ENCODE peak calls at places on chromosomes 11 and 22, in seven cellular contexts. R is A549, O is sigmoid colon, V is ovary, A is suprapubic skin, D is spleen, I is IMR-90. Y is an unnamed sample.
A peak's percentile ranks its signal among the peaks of the same experiment; 100 is the strongest.

GRCh38 chr11:120590472-120590871 is 78.9 kb downstream of the GRIK4 start:
- DNase-seq in R (no peak), O (no peak), V (peak; percentile 3), A (no peak), D (peak; percentile 3), I (peak; percentile 33), Y (no peak)

GRCh38 chr11:61752117-61752924 is at the start of gene MYRF:
- DNase-seq in R (no peak), O (no peak), V (peak; percentile 84), A (no peak), D (peak; percentile 84), I (peak; percentile 14), Y (no peak)

GRCh38 chr11:107563702-107564101 is 1.8 kb downstream of the ALKBH8 start:
- DNase-seq in R (peak; percentile 44), O (no peak), V (no peak), A (no peak), D (no peak), I (peak; percentile 66), Y (no peak)

GRCh38 chr11:130209944-130210854 is 50.6 kb downstream of the ST14 start:
- DNase-seq in R (no peak), O (peak; percentile 49), V (peak; percentile 23), A (no peak), D (no peak), I (no peak), Y (no peak)

GRCh38 chr11:3836903-3837302 is 3.9 kb downstream of the RHOG start:
- DNase-seq in R (no peak), O (no peak), V (no peak), A (no peak), D (peak; percentile 94), I (no peak), Y (no peak)

GRCh38 chr22:37804886-37805857 is 2.6 kb upstream of the GCAT start:
- DNase-seq in R (peak; percentile 87), O (peak; percentile 96), V (peak; percentile 93), A (peak; percentile 96), D (peak; percentile 92), I (peak; percentile 70), Y (peak; percentile 90)

GRCh38 chr22:21591695-21592094 is 24.2 kb downstream of the UBE2L3 start:
- DNase-seq in R (no peak), O (no peak), V (no peak), A (no peak), D (no peak), I (no peak), Y (no peak)

GRCh38 chr11:115324569-115325432 is 179.4 kb downstream of the CADM1 start:
- DNase-seq in R (peak; percentile 67), O (no peak), V (no peak), A (no peak), D (no peak), I (peak; percentile 75), Y (peak; percentile 22)

GRCh38 chr11:13970986-13971385 is 8.5 kb downstream of the SPON1 start:
- DNase-seq in R (peak; percentile 41), O (no peak), V (no peak), A (no peak), D (no peak), I (no peak), Y (no peak)

GRCh38 chr22:38923463-38924196 is 33.8 kb upstream of the APOBEC3A start:
- DNase-seq in R (peak; percentile 93), O (peak; percentile 93), V (peak; percentile 83), A (no peak), D (no peak), I (peak; percentile 85), Y (peak; percentile 67)

GRCh38 chr22:49892226-49892899 is 25.9 kb downstream of the ALG12 start:
- DNase-seq in R (no peak), O (no peak), V (no peak), A (no peak), D (peak; percentile 62), I (no peak), Y (no peak)

GRCh38 chr22:47107431-47107830 is 345.0 kb downstream of the TBC1D22A start:
- DNase-seq in R (no peak), O (no peak), V (no peak), A (no peak), D (no peak), I (peak; percentile 88), Y (no peak)

GRCh38 chr11:72989727-72990126 is 152.4 kb downstream of the FCHSD2 start:
- DNase-seq in R (no peak), O (no peak), V (no peak), A (no peak), D (no peak), I (peak; percentile 13), Y (no peak)

GRCh38 chr22:36985490-36985889 is 33.8 kb downstream of the TST start:
- DNase-seq in R (no peak), O (no peak), V (no peak), A (no peak), D (no peak), I (no peak), Y (no peak)

GRCh38 chr11:69493931-69494821 is 12.7 kb downstream of the LINC01488 start:
- DNase-seq in R (no peak), O (no peak), V (no peak), A (no peak), D (peak; percentile 80), I (no peak), Y (no peak)

GRCh38 chr11:65871811-65872548 is 620 bp downstream of the EFEMP2 start:
- DNase-seq in R (no peak), O (peak; percentile 78), V (peak; percentile 67), A (no peak), D (no peak), I (no peak), Y (no peak)

GRCh38 chr22:41957941-41958556 is 6.1 kb downstream of the SMIM45 start:
- DNase-seq in R (no peak), O (no peak), V (no peak), A (no peak), D (no peak), I (no peak), Y (no peak)

GRCh38 chr11:117205211-117205818 is 6.1 kb downstream of the TAGLN start:
- DNase-seq in R (no peak), O (no peak), V (peak; percentile 60), A (no peak), D (no peak), I (no peak), Y (no peak)

GRCh38 chr11:2886191-2886894 is 768 bp upstream of the CDKN1C start:
- DNase-seq in R (no peak), O (peak; percentile 85), V (peak; percentile 86), A (no peak), D (peak; percentile 91), I (no peak), Y (no peak)

GRCh38 chr22:24089951-24090350 is 78.8 kb downstream of the CABIN1 start:
- DNase-seq in R (no peak), O (peak; percentile 49), V (peak; percentile 21), A (peak; percentile 47), D (peak; percentile 24), I (no peak), Y (no peak)

GRCh38 chr11:33375688-33376311 is 118.6 kb downstream of the HIPK3 start:
- DNase-seq in R (no peak), O (no peak), V (peak; percentile 31), A (no peak), D (no peak), I (peak; percentile 28), Y (no peak)

GRCh38 chr11:47376183-47376542 is 2.2 kb downstream of the SPI1 start:
- DNase-seq in R (no peak), O (no peak), V (peak; percentile 16), A (no peak), D (peak; percentile 76), I (no peak), Y (no peak)

GRCh38 chr11:102882389-102883024 is 7.7 kb upstream of the MMP12 start:
- DNase-seq in R (no peak), O (no peak), V (no peak), A (no peak), D (no peak), I (peak; percentile 48), Y (no peak)

GRCh38 chr22:18114976-18115652 is 4.5 kb downstream of the TUBA8 start:
- DNase-seq in R (no peak), O (no peak), V (no peak), A (no peak), D (peak; percentile 60), I (no peak), Y (no peak)

GRCh38 chr11:113179181-113179701 is 135.1 kb upstream of the TTC12 start:
- DNase-seq in R (no peak), O (no peak), V (no peak), A (no peak), D (no peak), I (no peak), Y (no peak)

GRCh38 chr11:68160100-68160695 is 39.0 kb upstream of the CHKA start:
- DNase-seq in R (no peak), O (no peak), V (no peak), A (no peak), D (no peak), I (no peak), Y (no peak)

GRCh38 chr11:81444306-81444705 is 1289.4 kb downstream of the FAM181B start:
- DNase-seq in R (no peak), O (no peak), V (no peak), A (no peak), D (no peak), I (no peak), Y (no peak)
- TF ChIP-seq CTCF in R (no peak), O (no peak), V (no peak), A (no peak), D (no peak), I (no peak), Y (no peak)

GRCh38 chr11:9003573-9004309 is at the start of gene NRIP3:
- DNase-seq in R (peak; percentile 48), O (peak; percentile 88), V (peak; percentile 78), A (peak; percentile 84), D (peak; percentile 92), I (peak; percentile 52), Y (peak; percentile 41)
- TF ChIP-seq POLR2A in R (peak; percentile 6), O (no peak), V (no peak), A (no peak), D (no peak), I (peak; percentile 95), Y (peak; percentile 3)

GRCh38 chr22:27747396-27748256 is 53.9 kb downstream of the MN1 start:
- DNase-seq in R (no peak), O (peak; percentile 57), V (no peak), A (no peak), D (no peak), I (no peak), Y (no peak)
- TF ChIP-seq CTCF in R (peak; percentile 10), O (no peak), V (no peak), A (no peak), D (no peak), I (peak; percentile 19), Y (no peak)

GRCh38 chr11:1087279-1087960 is 12.7 kb downstream of the MUC2 start:
- DNase-seq in R (no peak), O (peak; percentile 41), V (peak; percentile 28), A (no peak), D (no peak), I (no peak), Y (no peak)

GRCh38 chr11:1089738-1090599 is 15.3 kb downstream of the MUC2 start:
- DNase-seq in R (no peak), O (no peak), V (no peak), A (no peak), D (peak; percentile 68), I (no peak), Y (no peak)

GRCh38 chr11:1088927-1089737 is 14.5 kb downstream of the MUC2 start:
- DNase-seq in R (no peak), O (peak; percentile 40), V (no peak), A (no peak), D (peak; percentile 69), I (no peak), Y (no peak)

GRCh38 chr11:1086171-1087102 is 11.8 kb downstream of the MUC2 start:
- DNase-seq in R (no peak), O (peak; percentile 53), V (peak; percentile 18), A (peak; percentile 76), D (peak; percentile 58), I (no peak), Y (no peak)

GRCh38 chr11:1087961-1088926 is 13.6 kb downstream of the MUC2 start:
- DNase-seq in R (no peak), O (peak; percentile 60), V (no peak), A (peak; percentile 21), D (peak; percentile 63), I (no peak), Y (no peak)
- TF ChIP-seq POLR2A in R (no peak), O (no peak), V (no peak), A (no peak), D (no peak), I (no peak), Y (no peak)